ENCODE peak calls at places on chromosome 12, in five cellular contexts. U, O, T, L and I are unnamed samples.

GRCh38 chr12:11884661-11885060 is 186.1 kb upstream of the BCL2L14 start:
- DNase-seq in U (no peak), O (no peak), T (no peak), L (no peak), I (no peak)

GRCh38 chr12:92334552-92334951 is 188.9 kb upstream of the BTG1 start:
- DNase-seq in U (no peak), O (no peak), T (no peak), L (no peak), I (no peak)

GRCh38 chr12:110582286-110583136 is 607 bp downstream of the PPTC7 start:
- DNase-seq in U (peak), O (peak), T (peak), L (peak), I (peak)

GRCh38 chr12:92546259-92546825 is 156.4 kb upstream of the PLEKHG7 start:
- DNase-seq in U (no peak), O (no peak), T (no peak), L (no peak), I (no peak)

GRCh38 chr12:127594351-127594970 is 672.5 kb upstream of the TMEM132C start:
- DNase-seq in U (no peak), O (no peak), T (no peak), L (no peak), I (no peak)

GRCh38 chr12:47591795-47592194 is 114.0 kb downstream of the RPAP3 start:
- DNase-seq in U (no peak), O (no peak), T (no peak), L (no peak), I (no peak)

GRCh38 chr12:94640134-94640928 is 10.0 kb downstream of the TMCC3 start:
- DNase-seq in U (peak), O (no peak), T (no peak), L (peak), I (peak)

GRCh38 chr12:288687-289086 is 26.1 kb upstream of the SLC6A13 start:
- DNase-seq in U (no peak), O (peak), T (no peak), L (no peak), I (no peak)

GRCh38 chr12:45284096-45284901 is 68.4 kb downstream of the ANO6 start:
- DNase-seq in U (no peak), O (no peak), T (no peak), L (no peak), I (no peak)

GRCh38 chr12:131568336-131568735 is 142.6 kb upstream of the SFSWAP start:
- DNase-seq in U (no peak), O (no peak), T (no peak), L (no peak), I (no peak)

GRCh38 chr12:68915055-68915454 is 17.9 kb downstream of the CPM start:
- DNase-seq in U (no peak), O (no peak), T (no peak), L (no peak), I (no peak)

GRCh38 chr12:1592444-1593231 is 1.7 kb downstream of the FBXL14 start:
- DNase-seq in U (peak), O (no peak), T (peak), L (peak), I (peak)

GRCh38 chr12:92625639-92626310 is 77.0 kb upstream of the PLEKHG7 start:
- DNase-seq in U (no peak), O (no peak), T (no peak), L (no peak), I (no peak)

GRCh38 chr12:107610030-107610859 is 75.4 kb upstream of the PWP1 start:
- DNase-seq in U (no peak), O (no peak), T (no peak), L (peak), I (peak)

GRCh38 chr12:56927281-56927680 is 6.9 kb downstream of the SDR9C7 start:
- DNase-seq in U (no peak), O (no peak), T (no peak), L (no peak), I (no peak)

GRCh38 chr12:2562400-2562799 is 232.4 kb upstream of the FKBP4 start:
- DNase-seq in U (no peak), O (no peak), T (no peak), L (no peak), I (no peak)

GRCh38 chr12:31599053-31599452 is 8.1 kb upstream of the DENND5B start:
- DNase-seq in U (no peak), O (no peak), T (no peak), L (no peak), I (no peak)

GRCh38 chr12:18684430-18684829 is 53.4 kb downstream of the PLCZ1 start:
- DNase-seq in U (no peak), O (no peak), T (no peak), L (no peak), I (no peak)

GRCh38 chr12:124324803-124325705 is 30.2 kb downstream of the RFLNA start:
- DNase-seq in U (no peak), O (no peak), T (no peak), L (no peak), I (no peak)

GRCh38 chr12:65464930-65465329 is 186.4 kb downstream of the MSRB3 start:
- DNase-seq in U (no peak), O (no peak), T (no peak), L (no peak), I (no peak)

GRCh38 chr12:127260531-127260930 is 1006.4 kb upstream of the TMEM132C start:
- DNase-seq in U (no peak), O (no peak), T (no peak), L (no peak), I (no peak)

GRCh38 chr12:66863276-66863675 is 184.4 kb upstream of the GRIP1 start:
- DNase-seq in U (no peak), O (no peak), T (no peak), L (no peak), I (no peak)

GRCh38 chr12:111201495-111202236 is 167.2 kb downstream of the PHETA1 start:
- DNase-seq in U (no peak), O (no peak), T (no peak), L (no peak), I (no peak)

GRCh38 chr12:119020377-119021360 is 39.3 kb downstream of the SRRM4 start:
- DNase-seq in U (peak), O (no peak), T (peak), L (peak), I (peak)

GRCh38 chr12:121499929-121500793 is 80.7 kb downstream of the KDM2B start:
- DNase-seq in U (peak), O (peak), T (peak), L (peak), I (peak)

GRCh38 chr12:124543052-124543590 is 24.3 kb downstream of the NCOR2 start:
- DNase-seq in U (no peak), O (no peak), T (no peak), L (no peak), I (peak)

GRCh38 chr12:9813821-9814798 is 13.2 kb upstream of the KLRF1 start:
- DNase-seq in U (peak), O (peak), T (peak), L (peak), I (peak)

GRCh38 chr12:110708917-110709316 is 20.0 kb upstream of the HVCN1 start:
- DNase-seq in U (no peak), O (no peak), T (no peak), L (no peak), I (no peak)

GRCh38 chr12:116370004-116370404 is 92.5 kb upstream of the MED13L start:
- DNase-seq in U (no peak), O (no peak), T (no peak), L (no peak), I (no peak)